ENCODE peak calls at places on chromosomes 7 and 10, in ten cellular contexts. One of them, this sample, is unnamed.

GRCh38 chr10:23069019-23069665 is 26.2 kb upstream of the MSRB2 start:
- DNase-seq in hypothalamus: no peak
- DNase-seq in stimulated activated naive CD8-positive, alpha-beta T cell treated with anti-CD3 and anti-CD28 coated beads, Interleukin-15, amount 100 ng/mL, for 72 hours: no peak
- DNase-seq in right cardiac atrium: no peak
- DNase-seq in ELR: no peak
- DNase-seq in stimulated activated CD4-positive, alpha-beta T cell treated with anti-CD3 and anti-CD28 coated beads, Interleukin-2, amount 100 ng/mL, for 4 hours: no peak
- DNase-seq in CD8-positive, alpha-beta memory T cell: no peak
- DNase-seq in activated CD8-positive, alpha-beta memory T cell treated with anti-CD3 and anti-CD28 coated beads for 1 hour: no peak
- DNase-seq in NCI-H460: no peak
- DNase-seq in skeletal muscle cell: no peak
- DNase-seq in this sample: no peak

GRCh38 chr7:151379534-151380198 is 30.2 kb downstream of the WDR86 start:
- DNase-seq in hypothalamus: no peak
- DNase-seq in stimulated activated naive CD8-positive, alpha-beta T cell treated with anti-CD3 and anti-CD28 coated beads, Interleukin-15, amount 100 ng/mL, for 72 hours: no peak
- DNase-seq in right cardiac atrium: no peak
- DNase-seq in ELR: no peak
- DNase-seq in stimulated activated CD4-positive, alpha-beta T cell treated with anti-CD3 and anti-CD28 coated beads, Interleukin-2, amount 100 ng/mL, for 4 hours: no peak
- DNase-seq in CD8-positive, alpha-beta memory T cell: no peak
- DNase-seq in activated CD8-positive, alpha-beta memory T cell treated with anti-CD3 and anti-CD28 coated beads for 1 hour: no peak
- DNase-seq in NCI-H460: no peak
- DNase-seq in skeletal muscle cell: no peak
- DNase-seq in this sample: no peak

GRCh38 chr10:111646021-111646420 is 537.5 kb downstream of the GPAM start:
- DNase-seq in hypothalamus: no peak
- DNase-seq in stimulated activated naive CD8-positive, alpha-beta T cell treated with anti-CD3 and anti-CD28 coated beads, Interleukin-15, amount 100 ng/mL, for 72 hours: no peak
- DNase-seq in right cardiac atrium: no peak
- DNase-seq in ELR: no peak
- DNase-seq in stimulated activated CD4-positive, alpha-beta T cell treated with anti-CD3 and anti-CD28 coated beads, Interleukin-2, amount 100 ng/mL, for 4 hours: no peak
- DNase-seq in CD8-positive, alpha-beta memory T cell: no peak
- DNase-seq in activated CD8-positive, alpha-beta memory T cell treated with anti-CD3 and anti-CD28 coated beads for 1 hour: no peak
- DNase-seq in NCI-H460: no peak
- DNase-seq in skeletal muscle cell: no peak
- DNase-seq in this sample: no peak

GRCh38 chr10:130409931-130410330 is 273.7 kb downstream of the GLRX3 start:
- DNase-seq in hypothalamus: no peak
- DNase-seq in stimulated activated naive CD8-positive, alpha-beta T cell treated with anti-CD3 and anti-CD28 coated beads, Interleukin-15, amount 100 ng/mL, for 72 hours: no peak
- DNase-seq in right cardiac atrium: no peak
- DNase-seq in ELR: no peak
- DNase-seq in stimulated activated CD4-positive, alpha-beta T cell treated with anti-CD3 and anti-CD28 coated beads, Interleukin-2, amount 100 ng/mL, for 4 hours: no peak
- DNase-seq in CD8-positive, alpha-beta memory T cell: no peak
- DNase-seq in activated CD8-positive, alpha-beta memory T cell treated with anti-CD3 and anti-CD28 coated beads for 1 hour: no peak
- DNase-seq in NCI-H460: no peak
- DNase-seq in skeletal muscle cell: no peak
- DNase-seq in this sample: no peak

GRCh38 chr7:128920913-128921582 is 10.5 kb upstream of the KCP start:
- DNase-seq in hypothalamus: no peak
- DNase-seq in stimulated activated naive CD8-positive, alpha-beta T cell treated with anti-CD3 and anti-CD28 coated beads, Interleukin-15, amount 100 ng/mL, for 72 hours: no peak
- DNase-seq in right cardiac atrium: no peak
- DNase-seq in ELR: no peak
- DNase-seq in stimulated activated CD4-positive, alpha-beta T cell treated with anti-CD3 and anti-CD28 coated beads, Interleukin-2, amount 100 ng/mL, for 4 hours: no peak
- DNase-seq in CD8-positive, alpha-beta memory T cell: no peak
- DNase-seq in activated CD8-positive, alpha-beta memory T cell treated with anti-CD3 and anti-CD28 coated beads for 1 hour: no peak
- DNase-seq in NCI-H460: no peak
- DNase-seq in skeletal muscle cell: no peak
- DNase-seq in this sample: no peak

GRCh38 chr7:41994746-41995110 is 242.3 kb downstream of the GLI3 start:
- DNase-seq in hypothalamus: no peak
- DNase-seq in stimulated activated naive CD8-positive, alpha-beta T cell treated with anti-CD3 and anti-CD28 coated beads, Interleukin-15, amount 100 ng/mL, for 72 hours: no peak
- DNase-seq in right cardiac atrium: no peak
- DNase-seq in ELR: no peak
- DNase-seq in stimulated activated CD4-positive, alpha-beta T cell treated with anti-CD3 and anti-CD28 coated beads, Interleukin-2, amount 100 ng/mL, for 4 hours: no peak
- DNase-seq in CD8-positive, alpha-beta memory T cell: no peak
- DNase-seq in activated CD8-positive, alpha-beta memory T cell treated with anti-CD3 and anti-CD28 coated beads for 1 hour: no peak
- DNase-seq in NCI-H460: no peak
- DNase-seq in skeletal muscle cell: no peak
- DNase-seq in this sample: no peak

GRCh38 chr7:45116048-45116447 is 4.6 kb upstream of the TBRG4 start:
- DNase-seq in hypothalamus: no peak
- DNase-seq in stimulated activated naive CD8-positive, alpha-beta T cell treated with anti-CD3 and anti-CD28 coated beads, Interleukin-15, amount 100 ng/mL, for 72 hours: no peak
- DNase-seq in right cardiac atrium: no peak
- DNase-seq in ELR: no peak
- DNase-seq in stimulated activated CD4-positive, alpha-beta T cell treated with anti-CD3 and anti-CD28 coated beads, Interleukin-2, amount 100 ng/mL, for 4 hours: no peak
- DNase-seq in CD8-positive, alpha-beta memory T cell: no peak
- DNase-seq in activated CD8-positive, alpha-beta memory T cell treated with anti-CD3 and anti-CD28 coated beads for 1 hour: no peak
- DNase-seq in NCI-H460: no peak
- DNase-seq in skeletal muscle cell: no peak
- DNase-seq in this sample: no peak

GRCh38 chr10:95501203-95502094 is 59.7 kb downstream of the SORBS1 start:
- DNase-seq in hypothalamus: no peak
- DNase-seq in stimulated activated naive CD8-positive, alpha-beta T cell treated with anti-CD3 and anti-CD28 coated beads, Interleukin-15, amount 100 ng/mL, for 72 hours: no peak
- DNase-seq in right cardiac atrium: no peak
- DNase-seq in ELR: no peak
- DNase-seq in stimulated activated CD4-positive, alpha-beta T cell treated with anti-CD3 and anti-CD28 coated beads, Interleukin-2, amount 100 ng/mL, for 4 hours: no peak
- DNase-seq in CD8-positive, alpha-beta memory T cell: no peak
- DNase-seq in activated CD8-positive, alpha-beta memory T cell treated with anti-CD3 and anti-CD28 coated beads for 1 hour: no peak
- DNase-seq in NCI-H460: no peak
- DNase-seq in skeletal muscle cell: no peak
- DNase-seq in this sample: no peak

GRCh38 chr7:102891693-102892261 is 21.0 kb upstream of the LRRC17 start:
- DNase-seq in hypothalamus: no peak
- DNase-seq in stimulated activated naive CD8-positive, alpha-beta T cell treated with anti-CD3 and anti-CD28 coated beads, Interleukin-15, amount 100 ng/mL, for 72 hours: no peak
- DNase-seq in right cardiac atrium: peak; percentile 57
- DNase-seq in ELR: peak; percentile 91
- DNase-seq in stimulated activated CD4-positive, alpha-beta T cell treated with anti-CD3 and anti-CD28 coated beads, Interleukin-2, amount 100 ng/mL, for 4 hours: no peak
- DNase-seq in CD8-positive, alpha-beta memory T cell: no peak
- DNase-seq in activated CD8-positive, alpha-beta memory T cell treated with anti-CD3 and anti-CD28 coated beads for 1 hour: no peak
- DNase-seq in NCI-H460: no peak
- DNase-seq in skeletal muscle cell: peak; percentile 78
- DNase-seq in this sample: no peak

GRCh38 chr10:47031953-47032465 is 120.8 kb downstream of the PTPN20 start:
- DNase-seq in hypothalamus: no peak
- DNase-seq in stimulated activated naive CD8-positive, alpha-beta T cell treated with anti-CD3 and anti-CD28 coated beads, Interleukin-15, amount 100 ng/mL, for 72 hours: no peak
- DNase-seq in right cardiac atrium: no peak
- DNase-seq in ELR: peak; percentile 20
- DNase-seq in stimulated activated CD4-positive, alpha-beta T cell treated with anti-CD3 and anti-CD28 coated beads, Interleukin-2, amount 100 ng/mL, for 4 hours: no peak
- DNase-seq in CD8-positive, alpha-beta memory T cell: no peak
- DNase-seq in activated CD8-positive, alpha-beta memory T cell treated with anti-CD3 and anti-CD28 coated beads for 1 hour: no peak
- DNase-seq in NCI-H460: no peak
- DNase-seq in skeletal muscle cell: no peak
- DNase-seq in this sample: no peak

GRCh38 chr10:117170244-117170643 is 27.0 kb upstream of the KCNK18 start:
- DNase-seq in hypothalamus: no peak
- DNase-seq in stimulated activated naive CD8-positive, alpha-beta T cell treated with anti-CD3 and anti-CD28 coated beads, Interleukin-15, amount 100 ng/mL, for 72 hours: no peak
- DNase-seq in right cardiac atrium: no peak
- DNase-seq in ELR: peak; percentile 12
- DNase-seq in stimulated activated CD4-positive, alpha-beta T cell treated with anti-CD3 and anti-CD28 coated beads, Interleukin-2, amount 100 ng/mL, for 4 hours: no peak
- DNase-seq in CD8-positive, alpha-beta memory T cell: no peak
- DNase-seq in activated CD8-positive, alpha-beta memory T cell treated with anti-CD3 and anti-CD28 coated beads for 1 hour: no peak
- DNase-seq in NCI-H460: no peak
- DNase-seq in skeletal muscle cell: no peak
- DNase-seq in this sample: no peak

GRCh38 chr10:51733061-51733460 is 33.7 kb upstream of the CSTF2T start:
- DNase-seq in hypothalamus: no peak
- DNase-seq in stimulated activated naive CD8-positive, alpha-beta T cell treated with anti-CD3 and anti-CD28 coated beads, Interleukin-15, amount 100 ng/mL, for 72 hours: no peak
- DNase-seq in right cardiac atrium: no peak
- DNase-seq in ELR: peak; percentile 1
- DNase-seq in stimulated activated CD4-positive, alpha-beta T cell treated with anti-CD3 and anti-CD28 coated beads, Interleukin-2, amount 100 ng/mL, for 4 hours: no peak
- DNase-seq in CD8-positive, alpha-beta memory T cell: no peak
- DNase-seq in activated CD8-positive, alpha-beta memory T cell treated with anti-CD3 and anti-CD28 coated beads for 1 hour: no peak
- DNase-seq in NCI-H460: no peak
- DNase-seq in skeletal muscle cell: no peak
- DNase-seq in this sample: no peak

GRCh38 chr7:39517240-39517639 is 49.0 kb upstream of the YAE1 start:
- DNase-seq in hypothalamus: no peak
- DNase-seq in stimulated activated naive CD8-positive, alpha-beta T cell treated with anti-CD3 and anti-CD28 coated beads, Interleukin-15, amount 100 ng/mL, for 72 hours: no peak
- DNase-seq in right cardiac atrium: no peak
- DNase-seq in ELR: no peak
- DNase-seq in stimulated activated CD4-positive, alpha-beta T cell treated with anti-CD3 and anti-CD28 coated beads, Interleukin-2, amount 100 ng/mL, for 4 hours: no peak
- DNase-seq in CD8-positive, alpha-beta memory T cell: no peak
- DNase-seq in activated CD8-positive, alpha-beta memory T cell treated with anti-CD3 and anti-CD28 coated beads for 1 hour: no peak
- DNase-seq in NCI-H460: no peak
- DNase-seq in skeletal muscle cell: no peak
- DNase-seq in this sample: no peak

GRCh38 chr10:77498210-77498609 is 139.4 kb downstream of the KCNMA1 start:
- DNase-seq in hypothalamus: no peak
- DNase-seq in stimulated activated naive CD8-positive, alpha-beta T cell treated with anti-CD3 and anti-CD28 coated beads, Interleukin-15, amount 100 ng/mL, for 72 hours: no peak
- DNase-seq in right cardiac atrium: no peak
- DNase-seq in ELR: no peak
- DNase-seq in stimulated activated CD4-positive, alpha-beta T cell treated with anti-CD3 and anti-CD28 coated beads, Interleukin-2, amount 100 ng/mL, for 4 hours: no peak
- DNase-seq in CD8-positive, alpha-beta memory T cell: no peak
- DNase-seq in activated CD8-positive, alpha-beta memory T cell treated with anti-CD3 and anti-CD28 coated beads for 1 hour: no peak
- DNase-seq in NCI-H460: no peak
- DNase-seq in skeletal muscle cell: no peak
- DNase-seq in this sample: no peak

GRCh38 chr7:25952277-25953057 is 199.5 kb upstream of the NFE2L3 start:
- DNase-seq in hypothalamus: no peak
- DNase-seq in stimulated activated naive CD8-positive, alpha-beta T cell treated with anti-CD3 and anti-CD28 coated beads, Interleukin-15, amount 100 ng/mL, for 72 hours: no peak
- DNase-seq in right cardiac atrium: no peak
- DNase-seq in ELR: no peak
- DNase-seq in stimulated activated CD4-positive, alpha-beta T cell treated with anti-CD3 and anti-CD28 coated beads, Interleukin-2, amount 100 ng/mL, for 4 hours: no peak
- DNase-seq in CD8-positive, alpha-beta memory T cell: no peak
- DNase-seq in activated CD8-positive, alpha-beta memory T cell treated with anti-CD3 and anti-CD28 coated beads for 1 hour: no peak
- DNase-seq in NCI-H460: no peak
- DNase-seq in skeletal muscle cell: no peak
- DNase-seq in this sample: no peak

GRCh38 chr7:47320296-47320695 is 261.6 kb downstream of the TNS3 start:
- DNase-seq in hypothalamus: no peak
- DNase-seq in stimulated activated naive CD8-positive, alpha-beta T cell treated with anti-CD3 and anti-CD28 coated beads, Interleukin-15, amount 100 ng/mL, for 72 hours: no peak
- DNase-seq in right cardiac atrium: no peak
- DNase-seq in ELR: peak; percentile 58
- DNase-seq in stimulated activated CD4-positive, alpha-beta T cell treated with anti-CD3 and anti-CD28 coated beads, Interleukin-2, amount 100 ng/mL, for 4 hours: no peak
- DNase-seq in CD8-positive, alpha-beta memory T cell: no peak
- DNase-seq in activated CD8-positive, alpha-beta memory T cell treated with anti-CD3 and anti-CD28 coated beads for 1 hour: no peak
- DNase-seq in NCI-H460: no peak
- DNase-seq in skeletal muscle cell: no peak
- DNase-seq in this sample: no peak

GRCh38 chr7:24216576-24217116 is 67.3 kb upstream of the NPY start:
- DNase-seq in hypothalamus: no peak
- DNase-seq in stimulated activated naive CD8-positive, alpha-beta T cell treated with anti-CD3 and anti-CD28 coated beads, Interleukin-15, amount 100 ng/mL, for 72 hours: no peak
- DNase-seq in right cardiac atrium: no peak
- DNase-seq in ELR: peak; percentile 59
- DNase-seq in stimulated activated CD4-positive, alpha-beta T cell treated with anti-CD3 and anti-CD28 coated beads, Interleukin-2, amount 100 ng/mL, for 4 hours: no peak
- DNase-seq in CD8-positive, alpha-beta memory T cell: no peak
- DNase-seq in activated CD8-positive, alpha-beta memory T cell treated with anti-CD3 and anti-CD28 coated beads for 1 hour: no peak
- DNase-seq in NCI-H460: no peak
- DNase-seq in skeletal muscle cell: no peak
- DNase-seq in this sample: no peak

GRCh38 chr10:34854147-34854601 is 39.1 kb upstream of the PARD3 start:
- DNase-seq in hypothalamus: peak; percentile 9
- DNase-seq in stimulated activated naive CD8-positive, alpha-beta T cell treated with anti-CD3 and anti-CD28 coated beads, Interleukin-15, amount 100 ng/mL, for 72 hours: no peak
- DNase-seq in right cardiac atrium: no peak
- DNase-seq in ELR: peak; percentile 48
- DNase-seq in stimulated activated CD4-positive, alpha-beta T cell treated with anti-CD3 and anti-CD28 coated beads, Interleukin-2, amount 100 ng/mL, for 4 hours: no peak
- DNase-seq in CD8-positive, alpha-beta memory T cell: no peak
- DNase-seq in activated CD8-positive, alpha-beta memory T cell treated with anti-CD3 and anti-CD28 coated beads for 1 hour: no peak
- DNase-seq in NCI-H460: no peak
- DNase-seq in skeletal muscle cell: peak; percentile 36
- DNase-seq in this sample: no peak

GRCh38 chr7:106425017-106425719 is 140.4 kb upstream of the NAMPT start:
- DNase-seq in hypothalamus: no peak
- DNase-seq in stimulated activated naive CD8-positive, alpha-beta T cell treated with anti-CD3 and anti-CD28 coated beads, Interleukin-15, amount 100 ng/mL, for 72 hours: peak; percentile 91
- DNase-seq in right cardiac atrium: peak; percentile 68
- DNase-seq in ELR: peak; percentile 94
- DNase-seq in stimulated activated CD4-positive, alpha-beta T cell treated with anti-CD3 and anti-CD28 coated beads, Interleukin-2, amount 100 ng/mL, for 4 hours: peak; percentile 69
- DNase-seq in CD8-positive, alpha-beta memory T cell: no peak
- DNase-seq in activated CD8-positive, alpha-beta memory T cell treated with anti-CD3 and anti-CD28 coated beads for 1 hour: no peak
- DNase-seq in NCI-H460: peak; percentile 100
- DNase-seq in skeletal muscle cell: peak; percentile 99
- DNase-seq in this sample: peak; percentile 48

GRCh38 chr10:28676297-28676967 is 889 bp upstream of the BAMBI start:
- DNase-seq in hypothalamus: peak; percentile 22
- DNase-seq in stimulated activated naive CD8-positive, alpha-beta T cell treated with anti-CD3 and anti-CD28 coated beads, Interleukin-15, amount 100 ng/mL, for 72 hours: no peak
- DNase-seq in right cardiac atrium: no peak
- DNase-seq in ELR: peak; percentile 32
- DNase-seq in stimulated activated CD4-positive, alpha-beta T cell treated with anti-CD3 and anti-CD28 coated beads, Interleukin-2, amount 100 ng/mL, for 4 hours: no peak
- DNase-seq in CD8-positive, alpha-beta memory T cell: no peak
- DNase-seq in activated CD8-positive, alpha-beta memory T cell treated with anti-CD3 and anti-CD28 coated beads for 1 hour: no peak
- DNase-seq in NCI-H460: no peak
- DNase-seq in skeletal muscle cell: no peak
- DNase-seq in this sample: no peak

GRCh38 chr10:60290558-60290957 is 99.1 kb downstream of the ANK3 start:
- DNase-seq in hypothalamus: no peak
- DNase-seq in stimulated activated naive CD8-positive, alpha-beta T cell treated with anti-CD3 and anti-CD28 coated beads, Interleukin-15, amount 100 ng/mL, for 72 hours: no peak
- DNase-seq in right cardiac atrium: peak; percentile 30
- DNase-seq in ELR: no peak
- DNase-seq in stimulated activated CD4-positive, alpha-beta T cell treated with anti-CD3 and anti-CD28 coated beads, Interleukin-2, amount 100 ng/mL, for 4 hours: no peak
- DNase-seq in CD8-positive, alpha-beta memory T cell: no peak
- DNase-seq in activated CD8-positive, alpha-beta memory T cell treated with anti-CD3 and anti-CD28 coated beads for 1 hour: no peak
- DNase-seq in NCI-H460: no peak
- DNase-seq in skeletal muscle cell: no peak
- DNase-seq in this sample: no peak

GRCh38 chr10:18140149-18140956 is at the start of gene CACNB2:
- DNase-seq in hypothalamus: peak; percentile 70
- DNase-seq in stimulated activated naive CD8-positive, alpha-beta T cell treated with anti-CD3 and anti-CD28 coated beads, Interleukin-15, amount 100 ng/mL, for 72 hours: no peak
- DNase-seq in right cardiac atrium: peak; percentile 90
- DNase-seq in ELR: peak; percentile 23
- DNase-seq in stimulated activated CD4-positive, alpha-beta T cell treated with anti-CD3 and anti-CD28 coated beads, Interleukin-2, amount 100 ng/mL, for 4 hours: no peak
- DNase-seq in CD8-positive, alpha-beta memory T cell: no peak
- DNase-seq in activated CD8-positive, alpha-beta memory T cell treated with anti-CD3 and anti-CD28 coated beads for 1 hour: no peak
- DNase-seq in NCI-H460: no peak
- DNase-seq in skeletal muscle cell: no peak
- DNase-seq in this sample: no peak

GRCh38 chr10:99375444-99375843 is 46.3 kb downstream of the CNNM1 start:
- DNase-seq in hypothalamus: no peak
- DNase-seq in stimulated activated naive CD8-positive, alpha-beta T cell treated with anti-CD3 and anti-CD28 coated beads, Interleukin-15, amount 100 ng/mL, for 72 hours: no peak
- DNase-seq in right cardiac atrium: no peak
- DNase-seq in ELR: no peak
- DNase-seq in stimulated activated CD4-positive, alpha-beta T cell treated with anti-CD3 and anti-CD28 coated beads, Interleukin-2, amount 100 ng/mL, for 4 hours: no peak
- DNase-seq in CD8-positive, alpha-beta memory T cell: no peak
- DNase-seq in activated CD8-positive, alpha-beta memory T cell treated with anti-CD3 and anti-CD28 coated beads for 1 hour: no peak
- DNase-seq in NCI-H460: no peak
- DNase-seq in skeletal muscle cell: no peak
- DNase-seq in this sample: no peak

GRCh38 chr10:69315100-69315542 is 36.8 kb downstream of the HK1 start:
- DNase-seq in hypothalamus: no peak
- DNase-seq in stimulated activated naive CD8-positive, alpha-beta T cell treated with anti-CD3 and anti-CD28 coated beads, Interleukin-15, amount 100 ng/mL, for 72 hours: no peak
- DNase-seq in right cardiac atrium: no peak
- DNase-seq in ELR: no peak
- DNase-seq in stimulated activated CD4-positive, alpha-beta T cell treated with anti-CD3 and anti-CD28 coated beads, Interleukin-2, amount 100 ng/mL, for 4 hours: no peak
- DNase-seq in CD8-positive, alpha-beta memory T cell: no peak
- DNase-seq in activated CD8-positive, alpha-beta memory T cell treated with anti-CD3 and anti-CD28 coated beads for 1 hour: no peak
- DNase-seq in NCI-H460: no peak
- DNase-seq in skeletal muscle cell: no peak
- DNase-seq in this sample: no peak

GRCh38 chr7:139232377-139232717 is 1.3 kb downstream of the UBN2 start:
- DNase-seq in hypothalamus: no peak
- DNase-seq in stimulated activated naive CD8-positive, alpha-beta T cell treated with anti-CD3 and anti-CD28 coated beads, Interleukin-15, amount 100 ng/mL, for 72 hours: no peak
- DNase-seq in right cardiac atrium: no peak
- DNase-seq in ELR: no peak
- DNase-seq in stimulated activated CD4-positive, alpha-beta T cell treated with anti-CD3 and anti-CD28 coated beads, Interleukin-2, amount 100 ng/mL, for 4 hours: no peak
- DNase-seq in CD8-positive, alpha-beta memory T cell: no peak
- DNase-seq in activated CD8-positive, alpha-beta memory T cell treated with anti-CD3 and anti-CD28 coated beads for 1 hour: no peak
- DNase-seq in NCI-H460: no peak
- DNase-seq in skeletal muscle cell: no peak
- DNase-seq in this sample: no peak

GRCh38 chr7:51430480-51431086 is 114.0 kb upstream of the COBL start:
- DNase-seq in hypothalamus: peak; percentile 35
- DNase-seq in stimulated activated naive CD8-positive, alpha-beta T cell treated with anti-CD3 and anti-CD28 coated beads, Interleukin-15, amount 100 ng/mL, for 72 hours: peak; percentile 34
- DNase-seq in right cardiac atrium: no peak
- DNase-seq in ELR: peak; percentile 42
- DNase-seq in stimulated activated CD4-positive, alpha-beta T cell treated with anti-CD3 and anti-CD28 coated beads, Interleukin-2, amount 100 ng/mL, for 4 hours: no peak
- DNase-seq in CD8-positive, alpha-beta memory T cell: no peak
- DNase-seq in activated CD8-positive, alpha-beta memory T cell treated with anti-CD3 and anti-CD28 coated beads for 1 hour: no peak
- DNase-seq in NCI-H460: peak; percentile 26
- DNase-seq in skeletal muscle cell: no peak
- DNase-seq in this sample: no peak

GRCh38 chr7:94061316-94061715 is 57.2 kb upstream of the BET1 start:
- DNase-seq in hypothalamus: no peak
- DNase-seq in stimulated activated naive CD8-positive, alpha-beta T cell treated with anti-CD3 and anti-CD28 coated beads, Interleukin-15, amount 100 ng/mL, for 72 hours: no peak
- DNase-seq in right cardiac atrium: no peak
- DNase-seq in ELR: no peak
- DNase-seq in stimulated activated CD4-positive, alpha-beta T cell treated with anti-CD3 and anti-CD28 coated beads, Interleukin-2, amount 100 ng/mL, for 4 hours: no peak
- DNase-seq in CD8-positive, alpha-beta memory T cell: no peak
- DNase-seq in activated CD8-positive, alpha-beta memory T cell treated with anti-CD3 and anti-CD28 coated beads for 1 hour: no peak
- DNase-seq in NCI-H460: no peak
- DNase-seq in skeletal muscle cell: no peak
- DNase-seq in this sample: no peak

GRCh38 chr7:121083138-121083789 is 94.8 kb downstream of the CPED1 start:
- DNase-seq in hypothalamus: no peak
- DNase-seq in stimulated activated naive CD8-positive, alpha-beta T cell treated with anti-CD3 and anti-CD28 coated beads, Interleukin-15, amount 100 ng/mL, for 72 hours: no peak
- DNase-seq in right cardiac atrium: no peak
- DNase-seq in ELR: peak; percentile 86
- DNase-seq in stimulated activated CD4-positive, alpha-beta T cell treated with anti-CD3 and anti-CD28 coated beads, Interleukin-2, amount 100 ng/mL, for 4 hours: no peak
- DNase-seq in CD8-positive, alpha-beta memory T cell: no peak
- DNase-seq in activated CD8-positive, alpha-beta memory T cell treated with anti-CD3 and anti-CD28 coated beads for 1 hour: no peak
- DNase-seq in NCI-H460: no peak
- DNase-seq in skeletal muscle cell: peak; percentile 62
- DNase-seq in this sample: no peak

This sample was measured in activated CD4-positive, alpha-beta T cell treated with anti-CD3 and anti-CD28 coated beads, Interleukin-2, amount 50 U/mL, for 4 hours.